ENCODE peak calls at places on chromosome 13, in six cellular contexts. A is gastrocnemius medialis, B is SK-N-SH, G is tibial artery, Y is ovary, O is cardiac muscle cell. U is an unnamed sample.

GRCh38 chr13:73307481-73307880 is 248.7 kb downstream of the KLF5 start:
- DNase-seq in A (no peak), B (no peak), G (no peak), Y (no peak), O (no peak), U (no peak)

GRCh38 chr13:76976488-76976887 is 15.4 kb upstream of the CLN5 start:
- DNase-seq in A (no peak), B (no peak), G (no peak), Y (no peak), O (no peak), U (no peak)

GRCh38 chr13:43698009-43698408 is 88.8 kb downstream of the ENOX1 start:
- DNase-seq in A (no peak), B (no peak), G (no peak), Y (no peak), O (no peak), U (no peak)

GRCh38 chr13:60074397-60074796 is 89.3 kb downstream of the DIAPH3 start:
- DNase-seq in A (no peak), B (no peak), G (no peak), Y (no peak), O (no peak), U (peak; percentile 10)

GRCh38 chr13:27359203-27359821 is 65.1 kb upstream of the GTF3A start:
- DNase-seq in A (peak; percentile 30), B (peak; percentile 78), G (peak; percentile 49), Y (peak; percentile 71), O (peak; percentile 78), U (peak; percentile 54)

GRCh38 chr13:43119206-43119605 is 95.8 kb downstream of the DNAJC15 start:
- DNase-seq in A (no peak), B (no peak), G (no peak), Y (no peak), O (no peak), U (no peak)

GRCh38 chr13:67001363-67001762 is 228.8 kb downstream of the PCDH9 start:
- DNase-seq in A (no peak), B (no peak), G (no peak), Y (no peak), O (no peak), U (no peak)

GRCh38 chr13:113930711-113931637 is 42.9 kb downstream of the C13orf46 start:
- DNase-seq in A (peak; percentile 9), B (no peak), G (peak; percentile 16), Y (peak; percentile 13), O (no peak), U (no peak)

GRCh38 chr13:113616991-113617749 is 32.6 kb downstream of the TFDP1 start:
- DNase-seq in A (no peak), B (no peak), G (no peak), Y (no peak), O (peak; percentile 75), U (no peak)

GRCh38 chr13:27120011-27120410 is 51.6 kb downstream of the USP12 start:
- DNase-seq in A (no peak), B (no peak), G (no peak), Y (no peak), O (no peak), U (no peak)

GRCh38 chr13:30376426-30377311 is 45.6 kb upstream of the UBE2L5 start:
- DNase-seq in A (no peak), B (no peak), G (no peak), Y (no peak), O (no peak), U (no peak)

GRCh38 chr13:101181076-101181685 is 235.1 kb downstream of the NALCN start:
- DNase-seq in A (no peak), B (no peak), G (no peak), Y (no peak), O (no peak), U (no peak)

GRCh38 chr13:75633285-75633684 is 2.8 kb upstream of the LMO7 start:
- DNase-seq in A (no peak), B (no peak), G (no peak), Y (no peak), O (peak; percentile 88), U (peak; percentile 72)

GRCh38 chr13:38566526-38566925 is 120.4 kb upstream of the FREM2 start:
- DNase-seq in A (no peak), B (peak; percentile 21), G (no peak), Y (no peak), O (peak; percentile 14), U (no peak)

GRCh38 chr13:36718146-36718545 is 44.3 kb downstream of the SERTM1 start:
- DNase-seq in A (no peak), B (no peak), G (no peak), Y (no peak), O (peak; percentile 47), U (no peak)

DNA sequence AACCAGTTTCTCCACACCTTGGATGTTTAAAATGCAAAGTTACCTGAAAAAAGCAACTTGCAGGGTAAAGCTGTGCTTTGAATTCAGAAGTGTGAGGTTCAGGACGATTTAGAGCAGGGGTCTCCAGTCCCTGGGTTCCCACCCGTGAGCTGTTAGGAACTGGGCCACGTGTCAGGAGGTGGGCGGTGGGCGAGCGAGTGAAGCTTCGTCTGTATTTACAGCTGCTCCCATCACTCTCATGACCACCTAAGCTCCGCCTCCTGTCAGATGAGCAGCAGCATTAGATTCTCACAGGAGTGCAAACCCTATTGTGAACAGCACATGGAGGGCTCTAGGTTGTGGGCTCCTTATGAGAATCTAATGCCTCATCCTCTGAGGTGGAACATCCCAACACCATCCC is 214.2 kb upstream of the SOX1 start:
- DNase-seq in A (no peak), B (no peak), G (no peak), Y (no peak), O (no peak), U (no peak)
- H3K27ac ChIP-seq in A (no peak overlapping the region), B (no peak overlapping the region), G (no peak overlapping the region), Y (no peak overlapping the region), O (no peak overlapping the region), U (no peak overlapping the region)

GRCh38 chr13:94176576-94176975 is 302.9 kb downstream of the DCT start:
- DNase-seq in A (no peak), B (no peak), G (no peak), Y (no peak), O (no peak), U (no peak)
- H3K27ac ChIP-seq in A (no peak overlapping the region), B (no peak overlapping the region), G (no peak overlapping the region), Y (no peak overlapping the region), O (no peak overlapping the region), U (no peak overlapping the region)

GRCh38 chr13:34943675-34944634 is 1.9 kb downstream of the NBEA start:
- DNase-seq in A (no peak), B (peak; percentile 21), G (no peak), Y (no peak), O (no peak), U (no peak)
- H3K27ac ChIP-seq in A (no peak overlapping the region), B (no peak overlapping the region), G (no peak overlapping the region), Y (no peak overlapping the region), O (no peak overlapping the region), U (no peak overlapping the region)

GRCh38 chr13:104008571-104009435 is 942.6 kb upstream of the SLC10A2 start:
- DNase-seq in A (no peak), B (peak; percentile 22), G (no peak), Y (no peak), O (peak; percentile 23), U (peak; percentile 55)

GRCh38 chr13:104015646-104016396 is 949.6 kb upstream of the SLC10A2 start:
- DNase-seq in A (no peak), B (no peak), G (no peak), Y (no peak), O (peak; percentile 94), U (peak; percentile 44)

GRCh38 chr13:104008075-104008474 is 941.9 kb upstream of the SLC10A2 start:
- DNase-seq in A (no peak), B (no peak), G (no peak), Y (no peak), O (no peak), U (no peak)

GRCh38 chr13:104014803-104015645 is 948.8 kb upstream of the SLC10A2 start:
- DNase-seq in A (peak; percentile 23), B (no peak), G (no peak), Y (no peak), O (peak; percentile 91), U (no peak)

DNA sequence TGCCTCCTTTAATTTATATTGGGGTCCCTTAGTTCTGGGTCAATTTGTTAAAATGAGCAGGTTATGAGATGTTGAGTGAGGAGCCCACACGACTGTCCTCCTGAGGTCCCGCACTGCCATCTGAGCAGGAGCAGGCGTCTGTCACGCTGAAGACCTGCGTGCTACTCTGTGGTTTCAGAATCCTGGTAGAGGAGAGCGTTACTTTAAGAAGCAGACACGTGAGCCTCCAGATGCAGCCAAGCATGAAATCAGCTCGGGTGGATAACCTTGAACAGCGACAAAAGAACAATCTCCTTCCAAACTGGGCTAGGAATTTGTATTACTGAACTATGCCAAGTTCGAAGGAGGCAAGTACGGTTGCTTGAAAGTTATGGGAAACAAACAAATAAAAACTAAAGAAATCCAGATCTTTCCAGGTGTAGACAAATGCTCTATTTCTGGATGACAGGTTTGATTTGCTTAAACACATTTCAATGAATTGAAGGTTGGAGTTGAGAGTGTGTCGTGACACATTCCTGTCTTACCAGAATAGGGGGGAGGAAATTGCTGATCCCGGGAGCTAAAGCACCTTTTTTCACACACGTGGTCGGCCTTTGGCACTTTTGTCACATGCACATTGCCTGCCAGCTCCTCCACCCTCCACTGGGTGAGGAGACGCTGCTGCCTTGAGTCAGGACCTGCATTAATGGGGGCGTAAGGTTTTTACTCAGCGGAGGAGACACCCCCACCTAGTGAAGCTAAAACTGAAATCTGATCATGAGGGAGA is 945.5 kb upstream of the SLC10A2 start:
- DNase-seq in A (peak; percentile 63), B (no peak), G (no peak), Y (peak; percentile 22), O (peak; percentile 20), U (no peak)
- H3K27ac ChIP-seq in A (peak overlapping the region; percentile 58), B (peak overlapping the region; percentile 100), G (no peak overlapping the region), Y (no peak overlapping the region), O (no peak overlapping the region), U (no peak overlapping the region)

DNA sequence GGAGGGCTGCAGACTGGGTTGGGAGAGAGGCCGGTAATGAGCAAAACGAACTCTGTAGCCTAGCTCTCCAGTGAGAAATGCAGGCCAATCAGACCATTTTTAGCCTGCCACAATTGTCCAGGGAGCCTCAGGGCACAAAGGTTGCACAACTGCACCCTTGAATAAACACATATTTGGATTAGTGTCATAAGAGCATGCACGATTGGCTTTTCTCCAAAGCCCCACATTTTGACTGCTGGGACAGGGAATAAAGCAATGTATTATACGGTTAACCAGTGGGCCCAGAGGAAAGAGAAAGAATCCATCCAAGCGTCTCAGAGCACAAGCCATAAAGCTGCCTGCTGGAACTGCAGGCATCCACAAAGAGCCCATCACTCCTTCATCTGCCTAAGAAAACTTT is 729.4 kb upstream of the SGCG start:
- DNase-seq in A (peak; percentile 23), B (no peak), G (no peak), Y (no peak), O (peak; percentile 27), U (no peak)
- H3K27ac ChIP-seq in A (no peak overlapping the region), B (no peak overlapping the region), G (no peak overlapping the region), Y (no peak overlapping the region), O (peak overlapping the region; percentile 84), U (no peak overlapping the region)

DNA sequence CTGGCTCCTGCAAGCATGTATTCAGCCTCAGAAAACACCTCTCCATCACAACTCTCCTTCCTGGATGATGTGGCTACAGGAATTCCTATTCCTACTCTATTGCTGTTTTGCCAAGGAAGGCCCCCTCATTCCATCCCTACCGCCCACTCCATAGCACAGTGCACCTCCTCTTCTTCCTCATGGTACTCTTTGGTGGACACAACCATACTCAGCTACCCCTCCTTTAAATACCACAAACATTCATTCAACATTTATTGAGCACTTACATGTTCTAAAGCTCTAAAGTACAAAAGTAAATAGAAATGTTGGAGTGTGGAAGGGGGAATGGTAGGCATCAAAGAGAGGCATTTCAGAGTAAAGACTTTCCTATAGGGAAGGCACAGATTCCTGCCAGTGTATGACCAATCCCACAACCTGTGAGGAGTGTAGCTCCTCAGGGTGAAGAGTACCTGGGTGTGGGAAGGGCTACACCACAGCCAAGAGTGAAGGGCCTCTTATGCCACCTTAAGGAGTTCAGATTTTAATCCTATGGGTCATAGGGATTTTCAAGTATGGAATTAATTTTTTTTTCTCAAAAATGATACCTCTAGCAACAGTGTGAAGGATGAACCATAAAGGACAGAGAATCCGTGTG is 42.5 kb downstream of the STARD13 start:
- DNase-seq in A (no peak), B (no peak), G (no peak), Y (no peak), O (no peak), U (no peak)
- H3K27ac ChIP-seq in A (no peak overlapping the region), B (no peak overlapping the region), G (no peak overlapping the region), Y (no peak overlapping the region), O (peak overlapping the region; percentile 74), U (no peak overlapping the region)